ENCODE peak calls at places on chromosomes 13 and 19, in four cellular contexts. H, Z, L and N are unnamed samples.

GRCh38 chr19:34017024-34017423 is 155.3 kb upstream of the LSM14A start:
- DNase-seq in H (no peak), Z (no peak), L (no peak), N (no peak)

GRCh38 chr19:41936416-41936850 is 8.2 kb upstream of the ERFL start:
- DNase-seq in H (no peak), Z (no peak), L (no peak), N (no peak)

GRCh38 chr13:108572782-108573211 is 56.6 kb upstream of the MYO16 start:
- DNase-seq in H (no peak), Z (no peak), L (no peak), N (no peak)

GRCh38 chr13:111031531-111031961 is 83.6 kb upstream of the ARHGEF7 start:
- DNase-seq in H (no peak), Z (no peak), L (no peak), N (peak; percentile 33)

GRCh38 chr13:94454906-94455305 is 24.6 kb downstream of the DCT start:
- DNase-seq in H (no peak), Z (no peak), L (no peak), N (no peak)

GRCh38 chr13:48081739-48082138 is 13.2 kb downstream of the MED4 start:
- DNase-seq in H (no peak), Z (no peak), L (no peak), N (no peak)

GRCh38 chr19:3576696-3577443 is 4.1 kb downstream of the HMG20B start:
- DNase-seq in H (peak; percentile 48), Z (peak; percentile 39), L (no peak), N (no peak)

GRCh38 chr19:54257116-54257480 is at the start of gene LILRB5:
- DNase-seq in H (no peak), Z (no peak), L (no peak), N (no peak)

GRCh38 chr19:7994114-7994513 is 11.3 kb downstream of the ELAVL1 start:
- DNase-seq in H (no peak), Z (no peak), L (no peak), N (no peak)

GRCh38 chr19:33819875-33820781 is 23.5 kb downstream of the KCTD15 start:
- DNase-seq in H (peak; percentile 88), Z (peak; percentile 35), L (no peak), N (peak; percentile 57)

DNA sequence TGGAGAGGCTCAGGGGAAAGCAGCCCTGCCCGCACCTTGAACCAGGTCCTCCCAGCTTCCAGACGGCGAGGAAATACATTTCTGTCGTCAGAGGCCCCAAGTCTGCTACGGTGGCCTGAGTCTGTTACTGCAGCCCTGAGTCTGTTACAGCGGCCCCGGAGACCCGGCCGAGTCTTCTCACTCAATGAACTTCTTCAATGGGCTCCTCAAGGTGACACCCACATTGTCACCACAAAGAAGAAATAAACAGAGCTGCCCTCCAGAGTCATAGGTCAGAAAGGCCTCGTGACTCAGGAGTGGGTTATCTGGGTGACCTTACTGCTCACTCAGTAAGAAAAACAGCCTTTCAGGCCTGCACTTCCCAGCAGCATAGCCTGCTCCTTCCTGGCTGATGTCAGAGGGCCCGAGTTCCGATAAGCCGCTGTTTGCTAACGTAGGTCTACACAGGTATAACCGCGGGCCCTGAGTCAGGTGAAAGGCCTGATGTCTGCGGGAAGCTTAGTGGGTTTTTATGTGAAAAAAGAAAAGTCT is 66.9 kb upstream of the TM9SF2 start:
- DNase-seq in H (peak; percentile 54), Z (no peak), L (no peak), N (peak; percentile 85)
- TF ChIP-seq CTCF in H (no peak), Z (no peak), L (no peak), N (peak; percentile 10)

DNA sequence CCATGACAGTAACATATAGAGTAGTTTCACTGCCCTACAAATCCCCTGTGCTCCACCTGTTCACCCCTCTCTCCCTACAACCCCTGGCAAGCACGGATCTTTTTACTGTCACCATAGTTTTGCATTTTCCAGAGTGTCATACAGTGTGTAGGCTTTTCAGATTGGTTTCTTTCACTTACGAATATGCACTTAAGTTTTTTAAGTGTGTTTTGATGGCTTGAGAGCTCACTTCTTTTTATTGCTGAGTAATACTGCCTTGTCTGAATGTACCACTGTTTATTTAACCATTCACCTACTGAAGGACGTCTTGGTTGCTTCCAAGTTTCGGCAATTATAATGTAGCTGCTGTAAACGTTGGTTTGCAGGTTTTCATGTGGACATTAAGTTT is 175.1 kb downstream of the ITGBL1 start:
- DNase-seq in H (no peak), Z (no peak), L (no peak), N (peak; percentile 31)
- H3K4me3 ChIP-seq in H (peak overlapping the region; percentile 33), Z (peak overlapping the region; percentile 47), L (no peak overlapping the region), N (no peak overlapping the region)

DNA sequence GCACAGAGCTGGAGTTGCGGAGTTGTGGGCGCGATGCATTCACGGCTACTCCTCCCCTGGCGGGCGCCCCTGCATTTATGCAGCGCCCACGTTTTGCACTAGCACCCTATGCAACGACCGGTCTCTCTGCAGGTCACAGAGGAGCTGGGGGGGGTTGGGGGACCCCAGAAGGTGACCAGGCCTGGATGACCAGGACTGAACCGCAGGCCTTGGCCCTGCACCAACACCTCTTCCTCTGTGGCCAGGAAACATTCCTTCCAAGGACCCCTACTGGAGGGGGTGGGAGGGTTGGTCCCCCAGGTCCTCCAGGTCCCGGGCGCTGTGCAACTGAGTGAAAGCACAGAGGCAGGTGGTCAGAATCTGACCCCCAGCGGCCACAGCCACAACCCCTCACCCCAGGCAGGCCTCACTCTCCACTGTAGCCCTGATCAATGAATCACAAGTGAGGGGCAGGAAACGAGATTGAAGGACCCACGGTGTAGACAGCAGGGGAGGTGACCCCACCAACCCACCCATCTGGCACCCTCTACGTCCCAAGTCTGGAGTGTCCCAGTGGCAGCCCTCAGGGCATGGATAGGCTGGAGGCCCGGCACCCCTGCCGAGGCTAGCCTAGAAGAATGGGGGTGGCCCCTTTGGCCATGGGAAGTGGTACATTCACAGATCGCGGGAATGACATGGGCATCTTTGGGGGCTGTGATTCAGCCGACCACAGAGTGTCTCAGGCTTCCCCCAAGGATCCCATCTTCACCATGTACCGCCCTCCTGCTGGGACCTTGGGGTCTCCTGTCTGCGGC is 11.1 kb upstream of the MKNK2 start:
- DNase-seq in H (no peak), Z (no peak), L (no peak), N (peak; percentile 66)
- TF ChIP-seq CTCF in H (no peak), Z (no peak), L (peak; percentile 5), N (no peak)

GRCh38 chr13:97490702-97491307 is 56.8 kb downstream of the RAP2A start:
- DNase-seq in H (no peak), Z (no peak), L (no peak), N (no peak)
- H3K4me3 ChIP-seq in H (no peak overlapping the region), Z (no peak overlapping the region), L (no peak overlapping the region), N (no peak overlapping the region)

GRCh38 chr13:26036383-26036782 is 15.4 kb downstream of the SHISA2 start:
- DNase-seq in H (no peak), Z (no peak), L (no peak), N (no peak)

GRCh38 chr13:26037302-26037701 is 14.5 kb downstream of the SHISA2 start:
- DNase-seq in H (no peak), Z (no peak), L (no peak), N (peak; percentile 19)

GRCh38 chr13:26042781-26043180 is 9.0 kb downstream of the SHISA2 start:
- DNase-seq in H (no peak), Z (no peak), L (no peak), N (no peak)

GRCh38 chr13:26041476-26041875 is 10.3 kb downstream of the SHISA2 start:
- DNase-seq in H (no peak), Z (no peak), L (no peak), N (no peak)

DNA sequence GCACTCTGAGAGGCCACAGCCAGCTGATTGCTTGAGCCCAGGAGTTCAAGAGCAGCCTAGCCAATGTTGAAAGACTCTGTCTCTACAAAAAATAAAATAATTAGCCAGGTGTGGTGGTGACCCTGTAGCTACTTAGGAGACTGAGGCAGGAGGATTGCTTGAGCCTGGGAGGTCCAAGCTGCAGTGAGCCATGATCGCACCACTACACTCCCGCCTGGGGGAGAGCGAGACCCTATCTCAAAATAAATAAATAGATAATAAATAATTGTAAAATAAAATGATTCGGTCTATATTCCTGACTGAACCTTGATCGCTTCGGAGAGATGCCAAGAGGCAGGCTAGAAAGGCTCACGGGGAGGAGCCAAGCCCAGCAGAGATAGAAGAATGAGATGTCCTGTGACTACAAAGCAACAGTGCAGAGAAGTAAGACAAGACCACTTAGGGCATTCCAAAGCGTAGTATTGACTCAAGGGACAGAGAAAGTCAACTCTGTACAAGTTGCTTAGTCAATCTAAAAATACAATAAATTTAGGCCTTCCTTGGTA is 12.8 kb downstream of the SHISA2 start:
- DNase-seq in H (no peak), Z (no peak), L (no peak), N (no peak)
- TF ChIP-seq CTCF in H (no peak), Z (no peak), L (no peak), N (no peak)

DNA sequence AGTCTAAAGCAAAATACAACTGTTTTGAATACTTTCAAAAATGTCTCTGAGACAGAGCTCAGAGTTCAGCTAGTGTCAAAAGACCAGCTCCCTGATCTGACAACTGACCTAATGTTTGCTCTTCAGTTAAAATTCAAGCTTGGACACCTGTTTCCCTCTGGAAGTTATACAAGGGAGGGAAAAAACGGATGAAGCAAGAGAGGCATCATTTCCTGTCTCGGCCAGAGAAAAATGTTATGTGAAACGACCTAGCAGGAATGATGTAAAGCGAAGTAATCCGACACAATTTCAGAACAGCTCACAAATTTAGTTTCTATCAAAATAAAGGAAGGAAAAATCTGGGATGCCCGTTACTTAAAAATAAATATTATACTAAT is 59.4 kb downstream of the ZAR1L start:
- DNase-seq in H (no peak), Z (no peak), L (no peak), N (no peak)
- H3K4me3 ChIP-seq in H (peak overlapping the region; percentile 39), Z (no peak overlapping the region), L (no peak overlapping the region), N (no peak overlapping the region)

DNA sequence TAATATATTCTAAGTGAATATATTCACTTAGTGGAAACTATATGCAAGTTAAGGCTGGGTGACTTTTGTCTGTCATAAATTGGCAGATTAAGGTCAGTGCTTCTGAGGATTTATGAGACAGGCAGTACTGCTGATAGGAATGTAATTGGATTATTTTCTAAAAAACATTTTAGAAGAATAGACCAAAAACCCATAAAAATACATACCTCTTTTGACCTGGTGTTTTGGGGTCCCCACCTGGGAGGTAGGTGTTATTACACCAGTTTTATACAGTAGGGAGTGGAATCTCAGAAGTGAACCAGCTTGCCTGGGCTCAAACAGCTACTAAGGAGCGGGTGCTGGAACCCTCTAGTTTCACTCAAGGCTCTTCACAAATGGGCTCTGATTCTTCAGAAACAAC is 25.3 kb downstream of the COG3 start:
- DNase-seq in H (no peak), Z (no peak), L (no peak), N (peak; percentile 23)
- TF ChIP-seq CTCF in H (no peak), Z (no peak), L (peak; percentile 43), N (peak; percentile 43)

GRCh38 chr19:17949956-17950309 is 17.0 kb upstream of the KCNN1 start:
- DNase-seq in H (no peak), Z (no peak), L (no peak), N (no peak)
- H3K4me3 ChIP-seq in H (no peak overlapping the region), Z (no peak overlapping the region), L (no peak overlapping the region), N (peak overlapping the region; percentile 41)